ENCODE peak calls at places on chromosomes 16 and 17, in four cellular contexts. M, H, N and R are unnamed samples.

GRCh38 chr16:46813611-46814010 is 17.4 kb downstream of the C16orf87 start:
- DNase-seq in M (no peak), H (no peak), N (no peak), R (no peak)

GRCh38 chr17:62892870-62893338 is 73.1 kb upstream of the TANC2 start:
- DNase-seq in M (no peak), H (no peak), N (peak; percentile 20), R (no peak)

GRCh38 chr16:19831678-19832077 is 53.0 kb downstream of the GPRC5B start:
- DNase-seq in M (no peak), H (peak; percentile 20), N (no peak), R (no peak)

GRCh38 chr17:2457913-2458312 is 53.8 kb downstream of the METTL16 start:
- DNase-seq in M (no peak), H (no peak), N (no peak), R (no peak)

GRCh38 chr17:83067718-83068261 is 11.6 kb upstream of the METRNL start:
- DNase-seq in M (no peak), H (no peak), N (no peak), R (peak; percentile 39)

GRCh38 chr16:89710709-89711564 is 9.4 kb upstream of the SPATA2L start:
- DNase-seq in M (no peak), H (no peak), N (no peak), R (no peak)

GRCh38 chr17:7862692-7863437 is 5.1 kb downstream of the CYB5D1 start:
- DNase-seq in M (no peak), H (peak; percentile 48), N (peak; percentile 91), R (peak; percentile 78)

GRCh38 chr17:6471531-6472465 is 27.5 kb downstream of the PIMREG start:
- DNase-seq in M (no peak), H (peak; percentile 32), N (no peak), R (no peak)

GRCh38 chr16:87235810-87236515 is 81.2 kb downstream of the C16orf95 start:
- DNase-seq in M (no peak), H (no peak), N (no peak), R (peak; percentile 59)

GRCh38 chr16:29192329-29193247 is 207.7 kb downstream of the LAT start:
- DNase-seq in M (no peak), H (peak; percentile 42), N (no peak), R (no peak)

GRCh38 chr17:57672971-57673370 is 72.1 kb downstream of the CCDC182 start:
- DNase-seq in M (no peak), H (no peak), N (no peak), R (no peak)

DNA sequence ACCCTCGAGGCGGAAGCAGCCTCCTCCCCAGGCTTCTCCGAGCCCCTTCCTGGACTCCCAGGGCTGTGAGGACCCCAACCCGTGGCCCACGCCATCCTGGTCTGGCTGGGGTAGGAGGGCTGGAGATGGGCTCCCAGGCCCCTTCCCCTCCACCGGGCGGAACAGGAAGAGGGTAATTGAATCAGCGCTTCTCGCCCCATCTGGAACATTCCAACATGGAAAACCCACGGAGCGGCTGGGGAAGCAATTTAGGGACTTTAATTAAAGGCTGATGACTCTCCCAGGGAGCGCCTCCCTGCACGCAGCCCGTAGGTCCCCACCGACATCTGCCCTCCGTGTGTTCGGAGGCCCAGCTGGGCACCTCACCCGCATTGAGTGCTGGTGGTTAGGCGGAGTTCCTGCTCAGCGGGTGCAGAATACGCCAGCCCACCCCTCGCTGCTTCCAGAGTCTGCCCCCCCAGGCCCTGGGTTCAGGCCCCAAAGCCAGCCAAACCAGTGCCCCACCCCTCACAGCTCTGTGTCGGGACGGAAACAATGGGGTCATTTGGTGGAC is 10.1 kb downstream of the HS3ST6 start:
- DNase-seq in M (no peak), H (no peak), N (no peak), R (no peak)
- TF ChIP-seq FOSL1 in M (no peak), H (no peak), N (no peak), R (no peak)

GRCh38 chr17:40553694-40554534 is 11.4 kb downstream of the CCR7 start:
- DNase-seq in M (no peak), H (peak; percentile 83), N (peak; percentile 48), R (no peak)

GRCh38 chr17:40555296-40556190 is 9.7 kb downstream of the CCR7 start:
- DNase-seq in M (no peak), H (no peak), N (no peak), R (no peak)

GRCh38 chr17:40552806-40553693 is 12.2 kb downstream of the CCR7 start:
- DNase-seq in M (no peak), H (no peak), N (no peak), R (no peak)

GRCh38 chr17:40556198-40556661 is 9.0 kb downstream of the CCR7 start:
- DNase-seq in M (no peak), H (no peak), N (no peak), R (no peak)

DNA sequence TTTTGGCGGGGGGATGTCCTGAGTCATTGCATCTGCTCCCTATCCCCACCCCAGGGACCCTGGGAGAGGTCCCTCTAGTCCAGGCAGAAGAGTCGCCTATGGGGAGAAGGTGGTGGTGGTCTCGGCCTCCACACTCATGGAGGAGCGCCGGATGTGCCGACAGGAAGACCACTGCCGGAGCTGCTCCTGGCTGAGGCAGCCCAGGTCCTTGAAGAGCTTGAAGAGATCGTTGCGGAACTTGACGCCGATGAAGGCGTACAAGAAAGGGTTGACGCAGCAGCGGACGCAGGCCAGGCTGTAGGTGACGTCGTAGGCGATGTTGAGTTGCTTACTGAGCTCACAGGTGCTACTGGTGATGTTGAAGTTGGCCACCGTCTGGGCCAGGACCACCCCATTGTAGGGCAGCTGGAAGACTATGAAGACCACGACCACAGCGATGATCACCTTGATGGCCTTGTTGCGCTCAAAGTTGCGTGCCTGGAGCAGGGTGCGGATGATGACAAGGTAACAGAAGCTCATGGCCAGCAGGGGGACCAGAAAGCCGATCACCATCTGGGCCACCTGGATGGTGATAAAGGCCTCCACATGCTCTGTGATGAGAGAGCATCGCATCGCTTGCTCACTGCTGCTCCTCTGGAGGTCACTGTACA is 10.5 kb downstream of the CCR7 start:
- DNase-seq in M (no peak), H (peak; percentile 55), N (no peak), R (no peak)
- TF ChIP-seq FOSL1 in M (no peak), H (no peak), N (no peak), R (no peak)

GRCh38 chr16:79082955-79083354 is 517.6 kb downstream of the MAF start:
- DNase-seq in M (no peak), H (no peak), N (no peak), R (no peak)

GRCh38 chr16:79079656-79080420 is 520.7 kb downstream of the MAF start:
- DNase-seq in M (no peak), H (no peak), N (no peak), R (no peak)

GRCh38 chr16:79081292-79082066 is 519.1 kb downstream of the MAF start:
- DNase-seq in M (no peak), H (no peak), N (peak; percentile 45), R (no peak)

GRCh38 chr16:79088971-79089370 is 511.6 kb downstream of the MAF start:
- DNase-seq in M (no peak), H (no peak), N (no peak), R (no peak)

DNA sequence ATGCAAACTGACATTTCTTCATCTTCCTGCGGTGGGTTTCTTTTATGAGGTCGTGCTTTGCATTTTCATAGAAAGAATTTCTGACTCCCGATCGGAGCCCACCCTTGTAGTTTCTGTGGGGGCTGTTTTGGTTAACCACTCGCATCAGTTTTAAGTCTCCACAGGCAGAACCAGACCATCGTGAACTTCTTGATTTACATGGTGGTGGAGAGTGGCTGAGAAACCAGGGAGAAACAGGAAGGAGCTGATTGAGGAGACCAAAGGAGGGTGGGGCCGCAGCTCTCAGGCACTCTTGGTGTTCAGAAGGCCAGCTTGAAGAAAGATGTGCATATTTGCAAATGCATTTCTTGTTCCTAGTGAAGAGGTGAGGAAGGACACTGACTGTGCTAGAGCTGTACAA is 516.7 kb downstream of the MAF start:
- DNase-seq in M (no peak), H (no peak), N (no peak), R (no peak)
- TF ChIP-seq FOSL1 in M (no peak), H (no peak), N (no peak), R (no peak)

DNA sequence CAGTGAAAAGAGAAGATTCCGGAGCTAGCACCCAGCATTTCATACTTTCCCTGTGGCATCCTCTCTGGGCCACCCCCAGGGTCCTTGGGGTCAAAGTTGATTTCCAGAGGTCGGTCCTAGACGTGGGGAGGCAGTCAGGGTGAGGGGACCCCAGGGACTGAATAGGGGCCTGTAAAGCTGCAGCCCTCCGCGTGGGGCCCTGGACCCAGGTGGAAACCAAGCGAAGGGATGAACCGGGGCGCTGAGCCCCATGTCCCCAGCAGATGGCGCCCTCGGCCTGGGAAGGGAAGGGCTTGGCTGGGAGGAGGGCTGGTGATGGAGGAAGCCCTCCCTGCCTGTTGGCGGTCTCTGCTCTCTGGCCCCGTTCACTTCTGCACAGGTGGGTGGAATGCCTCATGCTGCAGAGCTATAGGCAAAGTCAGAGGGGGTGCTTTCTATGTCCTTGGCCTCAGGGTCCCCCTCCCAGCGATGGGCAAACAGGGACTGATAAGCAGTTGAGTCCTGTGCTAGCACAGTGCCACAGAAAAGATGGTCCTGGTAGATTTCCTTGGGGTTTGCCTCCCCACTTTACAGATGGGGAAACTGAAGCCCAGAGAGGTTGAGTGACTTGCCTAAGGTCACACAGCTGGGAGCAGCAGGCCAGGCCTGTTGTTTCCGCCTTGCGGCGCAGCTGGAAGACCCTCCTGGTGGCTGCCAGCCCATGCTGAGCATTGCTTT is 163.4 kb upstream of the CIBAR2 start:
- DNase-seq in M (peak; percentile 19), H (peak; percentile 97), N (peak; percentile 60), R (peak; percentile 96)
- TF ChIP-seq FOSL1 in M (no peak), H (no peak), N (no peak), R (no peak)